ENCODE peak calls at places on chromosomes 12 and 14, in seven cellular contexts. V is heart right ventricle, E is skeletal muscle cell, R is NCI-H2081, S is non-pigmented ciliary epithelial cell, P is NCI-H2029 treated with DMSO at 0.1 percent for 48 hours, D is foreskin melanocyte. Z is an unnamed sample.
A peak's percentile ranks its signal among the peaks of the same experiment; 100 is the strongest.

GRCh38 chr14:89773644-89774316 is 180.8 kb downstream of the EFCAB11 start:
- DNase-seq in S (no peak), P (no peak), R (no peak), D (no peak), V (peak; percentile 43), E (no peak), Z (peak; percentile 29)

GRCh38 chr14:81449114-81449513 is 49.0 kb upstream of the STON2 start:
- DNase-seq in S (no peak), V (no peak), E (no peak), D (no peak), P (no peak), R (no peak), Z (no peak)

GRCh38 chr12:27501956-27502562 is 21.9 kb upstream of the PPFIBP1 start:
- DNase-seq in S (no peak), D (no peak), V (no peak), E (no peak), P (no peak), R (no peak), Z (no peak)

GRCh38 chr14:94768521-94769412 is 1.1 kb downstream of the GSC start:
- DNase-seq in D (no peak), E (no peak), S (no peak), R (no peak), P (no peak), V (no peak), Z (no peak)

GRCh38 chr12:27525373-27525772 is 1.4 kb downstream of the PPFIBP1 start:
- DNase-seq in V (no peak), R (no peak), D (peak; percentile 31), E (peak; percentile 64), S (no peak), P (no peak), Z (no peak)

GRCh38 chr14:53327716-53328115 is 174.6 kb upstream of the DDHD1 start:
- DNase-seq in E (peak; percentile 83), S (peak; percentile 58), D (no peak), V (no peak), R (no peak), P (no peak), Z (no peak)

GRCh38 chr12:12505544-12506501 is 56.8 kb downstream of the DUSP16 start:
- DNase-seq in D (peak; percentile 52), S (no peak), E (peak; percentile 25), R (no peak), V (no peak), P (no peak), Z (no peak)

GRCh38 chr12:57892232-57892987 is 45.9 kb upstream of the CTDSP2 start:
- DNase-seq in V (no peak), S (no peak), R (no peak), D (no peak), P (no peak), E (no peak), Z (no peak)

GRCh38 chr14:60647081-60647836 is 2.0 kb downstream of the SIX1 start:
- DNase-seq in R (peak; percentile 20), S (no peak), E (no peak), P (peak; percentile 95), V (no peak), D (no peak), Z (no peak)

GRCh38 chr12:117134059-117134458 is 34.8 kb upstream of the TESC start:
- DNase-seq in P (no peak), D (no peak), E (no peak), R (no peak), V (no peak), S (no peak), Z (no peak)

GRCh38 chr12:109899783-109900751 is at the start of gene TCHP:
- DNase-seq in S (peak; percentile 35), E (peak; percentile 64), P (peak; percentile 49), R (peak; percentile 65), V (peak; percentile 85), D (peak; percentile 84), Z (no peak)

GRCh38 chr12:79871621-79872020 is 63.3 kb downstream of the PPP1R12A start:
- DNase-seq in E (no peak), R (no peak), P (no peak), V (no peak), S (no peak), D (no peak), Z (no peak)

GRCh38 chr14:84254205-84254788 is 1275.6 kb upstream of the FLRT2 start:
- DNase-seq in V (no peak), R (no peak), S (no peak), P (no peak), E (no peak), D (no peak), Z (peak; percentile 4)

GRCh38 chr12:2679068-2679815 is 115.5 kb upstream of the FKBP4 start:
- DNase-seq in D (no peak), R (no peak), P (no peak), E (no peak), S (no peak), V (no peak), Z (no peak)

GRCh38 chr14:70808402-70809237 is 693 bp downstream of the MAP3K9 start:
- DNase-seq in V (peak; percentile 21), S (no peak), D (no peak), E (no peak), R (peak; percentile 20), P (no peak), Z (no peak)

GRCh38 chr12:107448198-107448597 is 237.4 kb upstream of the PWP1 start:
- DNase-seq in D (no peak), P (no peak), E (no peak), V (no peak), S (no peak), R (no peak), Z (peak; percentile 52)

GRCh38 chr14:55556929-55557623 is 22.9 kb upstream of the KTN1 start:
- DNase-seq in V (peak; percentile 77), S (peak; percentile 41), E (peak; percentile 91), R (no peak), D (peak; percentile 85), P (peak; percentile 98), Z (no peak)

GRCh38 chr14:75375983-75376382 is 51.8 kb upstream of the JDP2 start:
- DNase-seq in R (no peak), E (no peak), P (no peak), D (no peak), S (no peak), V (no peak), Z (no peak)

GRCh38 chr12:10189653-10190052 is 10.8 kb downstream of the TMEM52B start:
- DNase-seq in P (no peak), D (no peak), S (no peak), E (no peak), R (no peak), V (peak; percentile 32), Z (no peak)

GRCh38 chr12:47602949-47603558 is 102.8 kb downstream of the RPAP3 start:
- DNase-seq in D (no peak), R (no peak), S (no peak), V (no peak), E (no peak), P (no peak), Z (no peak)

GRCh38 chr12:57152408-57153038 is 5.1 kb upstream of the LRP1-AS start:
- DNase-seq in D (peak; percentile 77), S (no peak), V (peak; percentile 22), P (no peak), E (no peak), R (no peak), Z (no peak)

GRCh38 chr14:94054936-94055335 is 26.1 kb downstream of the DDX24 start:
- DNase-seq in E (no peak), R (no peak), P (no peak), D (no peak), V (no peak), S (no peak), Z (no peak)

GRCh38 chr12:118714051-118714460 is 267.3 kb upstream of the SRRM4 start:
- DNase-seq in R (peak; percentile 4), V (no peak), D (peak; percentile 48), S (no peak), E (no peak), P (peak; percentile 68), Z (peak; percentile 57)

GRCh38 chr14:33229269-33229924 is 290.7 kb downstream of the NPAS3 start:
- DNase-seq in P (peak; percentile 76), E (peak; percentile 25), D (peak; percentile 91), V (no peak), R (peak; percentile 24), S (no peak), Z (no peak)

GRCh38 chr12:116644806-116645205 is 85.6 kb downstream of the MAP1LC3B2 start:
- DNase-seq in V (no peak), P (no peak), D (no peak), R (no peak), E (no peak), S (no peak), Z (no peak)

GRCh38 chr12:72207756-72208155 is 64.4 kb upstream of the TRHDE start:
- DNase-seq in V (no peak), E (no peak), D (no peak), R (no peak), S (no peak), P (no peak), Z (no peak)

GRCh38 chr12:130620756-130621155 is 95.3 kb downstream of the RIMBP2 start:
- DNase-seq in V (no peak), D (no peak), S (no peak), R (no peak), P (no peak), E (no peak), Z (no peak)

GRCh38 chr14:59870277-59871165 is at the start of gene RTN1:
- DNase-seq in R (peak; percentile 64), E (peak; percentile 4), P (peak; percentile 56), S (no peak), D (no peak), V (peak; percentile 59), Z (no peak)

GRCh38 chr14:69260246-69260978 is 454 bp downstream of the GALNT16 start:
- DNase-seq in S (no peak), R (no peak), D (no peak), V (peak; percentile 43), E (no peak), P (no peak), Z (no peak)

GRCh38 chr14:75303415-75303814 is 24.8 kb downstream of the FOS start:
- DNase-seq in R (peak; percentile 68), V (peak; percentile 39), S (no peak), P (peak; percentile 18), D (peak; percentile 54), E (no peak), Z (no peak)

GRCh38 chr14:43900173-43900655 is 606.9 kb downstream of the FSCB start:
- DNase-seq in P (no peak), V (no peak), E (no peak), S (no peak), D (no peak), R (no peak), Z (no peak)

GRCh38 chr12:127280393-127281275 is 986.3 kb upstream of the TMEM132C start:
- DNase-seq in P (no peak), E (no peak), V (peak; percentile 47), D (no peak), R (peak; percentile 49), S (no peak), Z (peak; percentile 31)

GRCh38 chr12:22431693-22432251 is 97.3 kb upstream of the ST8SIA1 start:
- DNase-seq in V (no peak), R (no peak), P (no peak), S (no peak), E (no peak), D (no peak), Z (no peak)

GRCh38 chr12:6769003-6769389 is 2.8 kb downstream of the PTMS start:
- DNase-seq in P (no peak), V (no peak), E (no peak), R (no peak), D (no peak), S (no peak), Z (no peak)

GRCh38 chr12:21769311-21769710 is 5.2 kb downstream of the KCNJ8 start:
- DNase-seq in P (no peak), D (no peak), S (no peak), E (no peak), V (no peak), R (no peak), Z (no peak)

GRCh38 chr12:92467886-92468285 is 234.9 kb upstream of the PLEKHG7 start:
- DNase-seq in E (no peak), D (no peak), P (no peak), V (no peak), S (no peak), R (no peak), Z (no peak)

GRCh38 chr12:2054091-2055018 is 1.6 kb downstream of the CACNA1C start:
- DNase-seq in V (no peak), S (no peak), P (no peak), E (no peak), R (no peak), D (no peak), Z (no peak)

GRCh38 chr12:75825686-75826085 is 205.9 kb downstream of the PHLDA1 start:
- DNase-seq in S (peak; percentile 72), V (no peak), D (peak; percentile 83), E (no peak), P (no peak), R (no peak), Z (no peak)

Z was measured in iPS DF 6.9.